ENCODE peak calls at places on chromosomes 13 and 19, in six cellular contexts. D is D721Med, Q is MCF 10A, U is anterior cingulate cortex, Z is T-helper 2 cell, H is hippocampal formation. L is an unnamed sample.

GRCh38 chr13:46473806-46474205 is 79.2 kb upstream of the LRCH1 start:
- DNase-seq in D (no peak), Q (no peak), U (no peak), Z (no peak), H (no peak), L (no peak)

GRCh38 chr19:4583961-4584669 is 24.6 kb upstream of the SEMA6B start:
- DNase-seq in D (no peak), Q (peak; percentile 44), U (peak; percentile 6), Z (peak; percentile 12), H (no peak), L (no peak)

GRCh38 chr19:8445488-8446001 is 770 bp downstream of the HNRNPM start:
- DNase-seq in D (no peak), Q (peak; percentile 53), U (peak; percentile 12), Z (peak; percentile 36), H (no peak), L (peak; percentile 37)

GRCh38 chr13:111906306-111906705 is 160.6 kb upstream of the SOX1 start:
- DNase-seq in D (no peak), Q (no peak), U (no peak), Z (no peak), H (no peak), L (no peak)

GRCh38 chr19:43525836-43526771 is 897 bp downstream of the ETHE1 start:
- DNase-seq in D (no peak), Q (peak; percentile 29), U (no peak), Z (peak; percentile 36), H (no peak), L (peak; percentile 21)

GRCh38 chr13:23799945-23800344 is 89.3 kb downstream of the MIPEP start:
- DNase-seq in D (no peak), Q (no peak), U (no peak), Z (peak; percentile 91), H (no peak), L (no peak)

GRCh38 chr13:39835253-39835652 is 179.8 kb downstream of the COG6 start:
- DNase-seq in D (no peak), Q (peak; percentile 4), U (no peak), Z (no peak), H (no peak), L (no peak)

GRCh38 chr13:25268561-25268960 is 18.7 kb downstream of the MTMR6 start:
- DNase-seq in D (no peak), Q (no peak), U (no peak), Z (no peak), H (no peak), L (no peak)

GRCh38 chr19:10766681-10767201 is 48.9 kb downstream of the DNM2 start:
- DNase-seq in D (no peak), Q (no peak), U (peak; percentile 17), Z (no peak), H (no peak), L (peak; percentile 56)

GRCh38 chr13:26024558-26024957 is 27.3 kb downstream of the SHISA2 start:
- DNase-seq in D (no peak), Q (peak; percentile 16), U (no peak), Z (no peak), H (no peak), L (no peak)

GRCh38 chr19:18839465-18840287 is 7.9 kb downstream of the UPF1 start:
- DNase-seq in D (no peak), Q (no peak), U (no peak), Z (no peak), H (no peak), L (no peak)

GRCh38 chr13:91313103-91313502 is 34.4 kb upstream of the MIR17HG start:
- DNase-seq in D (no peak), Q (peak; percentile 30), U (no peak), Z (peak; percentile 31), H (peak; percentile 52), L (no peak)

GRCh38 chr13:92716749-92717148 is 509.9 kb upstream of the GPC6 start:
- DNase-seq in D (no peak), Q (peak; percentile 40), U (no peak), Z (no peak), H (no peak), L (no peak)

GRCh38 chr13:25292301-25292700 is 5.0 kb upstream of the MTMR6 start:
- DNase-seq in D (no peak), Q (no peak), U (no peak), Z (peak; percentile 77), H (no peak), L (no peak)

GRCh38 chr13:39789451-39789850 is 134.0 kb downstream of the COG6 start:
- DNase-seq in D (no peak), Q (no peak), U (no peak), Z (no peak), H (no peak), L (no peak)

GRCh38 chr19:46911456-46911855 is 50.7 kb downstream of the ARHGAP35 start:
- DNase-seq in D (no peak), Q (no peak), U (no peak), Z (no peak), H (no peak), L (no peak)

L was measured in C1 segment of cervical spinal cord.